ENCODE peak calls at places on chromosomes 2 and 18, in ten cellular contexts. W is lung, O is choroid plexus epithelial cell, T is HL-60, D is body of pancreas, Z is DND-41, C is right lobe of liver, I is cardiac fibroblast, H is epithelial cell of esophagus, Y is Caco-2. Q is an unnamed sample.

GRCh38 chr2:161426788-161427412 is 10.8 kb downstream of the TBR1 start:
- DNase-seq in W (no peak), O (peak), T (no peak), D (no peak), Z (no peak), C (no peak), I (peak), H (no peak), Y (no peak), Q (peak)

GRCh38 chr2:134197445-134197844 is 56.4 kb upstream of the MGAT5 start:
- DNase-seq in W (no peak), O (no peak), T (no peak), D (no peak), Z (no peak), C (no peak), I (no peak), H (no peak), Y (no peak), Q (no peak)

GRCh38 chr2:197707316-197708213 is 2.4 kb downstream of the MARS2 start:
- DNase-seq in W (no peak), O (peak), T (peak), D (no peak), Z (no peak), C (no peak), I (peak), H (peak), Y (no peak), Q (peak)

GRCh38 chr2:108267117-108267516 is 21.6 kb upstream of the SULT1C2 start:
- DNase-seq in W (no peak), O (peak), T (peak), D (no peak), Z (no peak), C (no peak), I (peak), H (peak), Y (no peak), Q (peak)

GRCh38 chr2:109545828-109546713 is 67.7 kb downstream of the SEPTIN10 start:
- DNase-seq in W (peak), O (peak), T (peak), D (peak), Z (peak), C (no peak), I (peak), H (peak), Y (peak), Q (peak)

GRCh38 chr2:11160256-11160655 is 5.0 kb downstream of the SLC66A3 start:
- DNase-seq in W (no peak), O (no peak), T (no peak), D (no peak), Z (no peak), C (no peak), I (no peak), H (no peak), Y (no peak), Q (no peak)

GRCh38 chr2:53515435-53516332 is 251.9 kb upstream of the CHAC2 start:
- DNase-seq in W (no peak), O (no peak), T (no peak), D (peak), Z (no peak), C (no peak), I (peak), H (peak), Y (no peak), Q (peak)

GRCh38 chr2:119996148-119996547 is 16.7 kb upstream of the EPB41L5 start:
- DNase-seq in W (no peak), O (peak), T (no peak), D (no peak), Z (no peak), C (no peak), I (peak), H (no peak), Y (no peak), Q (peak)

GRCh38 chr2:16106619-16107018 is 166.3 kb downstream of the MYCN start:
- DNase-seq in W (no peak), O (no peak), T (no peak), D (no peak), Z (no peak), C (no peak), I (no peak), H (no peak), Y (no peak), Q (no peak)

GRCh38 chr2:200479617-200480292 is 30.1 kb downstream of the KCTD18 start:
- DNase-seq in W (no peak), O (peak), T (no peak), D (no peak), Z (no peak), C (no peak), I (peak), H (peak), Y (peak), Q (peak)

GRCh38 chr2:176004925-176005324 is 2.9 kb upstream of the LNPK start:
- DNase-seq in W (no peak), O (no peak), T (no peak), D (no peak), Z (no peak), C (no peak), I (no peak), H (no peak), Y (no peak), Q (no peak)

GRCh38 chr18:50441518-50441917 is 66.7 kb downstream of the SKA1 start:
- DNase-seq in W (no peak), O (no peak), T (no peak), D (no peak), Z (no peak), C (no peak), I (peak), H (no peak), Y (no peak), Q (peak)

GRCh38 chr2:199581935-199582336 is 124.2 kb upstream of the SATB2 start:
- DNase-seq in W (no peak), O (peak), T (no peak), D (no peak), Z (no peak), C (no peak), I (peak), H (no peak), Y (no peak), Q (peak)

GRCh38 chr2:58532641-58533040 is 291.5 kb upstream of the FANCL start:
- DNase-seq in W (no peak), O (no peak), T (no peak), D (no peak), Z (no peak), C (no peak), I (no peak), H (peak), Y (no peak), Q (no peak)

GRCh38 chr2:20050104-20050711 is 1.2 kb downstream of the LAPTM4A start:
- DNase-seq in W (no peak), O (peak), T (peak), D (no peak), Z (peak), C (no peak), I (peak), H (peak), Y (no peak), Q (peak)

GRCh38 chr18:67359868-67360838 is 156.4 kb downstream of the DSEL start:
- DNase-seq in W (no peak), O (peak), T (no peak), D (peak), Z (no peak), C (no peak), I (peak), H (peak), Y (no peak), Q (peak)

GRCh38 chr2:224286923-224287322 is 115.0 kb downstream of the FAM124B start:
- DNase-seq in W (no peak), O (no peak), T (no peak), D (no peak), Z (no peak), C (no peak), I (no peak), H (no peak), Y (no peak), Q (no peak)

GRCh38 chr18:5890606-5891360 is 4.5 kb downstream of the TMEM200C start:
- DNase-seq in W (no peak), O (no peak), T (no peak), D (peak), Z (no peak), C (peak), I (no peak), H (peak), Y (no peak), Q (no peak)

GRCh38 chr2:232142049-232142448 is 180.5 kb downstream of the DIS3L2 start:
- DNase-seq in W (no peak), O (peak), T (peak), D (peak), Z (peak), C (no peak), I (peak), H (peak), Y (peak), Q (peak)

GRCh38 chr2:20615046-20615465 is 35.8 kb downstream of the HS1BP3 start:
- DNase-seq in W (no peak), O (no peak), T (no peak), D (peak), Z (no peak), C (peak), I (no peak), H (no peak), Y (peak), Q (no peak)

GRCh38 chr2:3488768-3489448 is 30.4 kb downstream of the ADI1 start:
- DNase-seq in W (no peak), O (no peak), T (no peak), D (peak), Z (no peak), C (no peak), I (no peak), H (no peak), Y (no peak), Q (no peak)

GRCh38 chr2:125405816-125406215 is 1250.1 kb upstream of the GYPC start:
- DNase-seq in W (no peak), O (peak), T (no peak), D (no peak), Z (no peak), C (no peak), I (peak), H (peak), Y (no peak), Q (peak)

GRCh38 chr2:127762441-127762840 is 48.5 kb downstream of the WDR33 start:
- DNase-seq in W (no peak), O (no peak), T (no peak), D (no peak), Z (no peak), C (no peak), I (no peak), H (no peak), Y (no peak), Q (no peak)

GRCh38 chr18:43559507-43559906 is 282.2 kb upstream of the SYT4 start:
- DNase-seq in W (no peak), O (no peak), T (no peak), D (peak), Z (no peak), C (no peak), I (no peak), H (no peak), Y (no peak), Q (no peak)

GRCh38 chr2:16127958-16128357 is 187.6 kb downstream of the MYCN start:
- DNase-seq in W (no peak), O (no peak), T (no peak), D (no peak), Z (no peak), C (no peak), I (no peak), H (no peak), Y (no peak), Q (no peak)

GRCh38 chr2:53028259-53028658 is 739.3 kb upstream of the CHAC2 start:
- DNase-seq in W (no peak), O (peak), T (no peak), D (no peak), Z (no peak), C (no peak), I (peak), H (no peak), Y (no peak), Q (peak)

GRCh38 chr2:172082105-172082943 is 3.0 kb upstream of the DLX1 start:
- DNase-seq in W (no peak), O (no peak), T (no peak), D (no peak), Z (no peak), C (no peak), I (no peak), H (no peak), Y (no peak), Q (peak)

GRCh38 chr2:156864230-156864629 is 393.3 kb upstream of the GALNT5 start:
- DNase-seq in W (no peak), O (peak), T (no peak), D (no peak), Z (no peak), C (no peak), I (no peak), H (no peak), Y (no peak), Q (peak)

GRCh38 chr2:15031745-15032240 is 399.3 kb downstream of the LRATD1 start:
- DNase-seq in W (no peak), O (no peak), T (peak), D (no peak), Z (no peak), C (no peak), I (no peak), H (no peak), Y (no peak), Q (no peak)

GRCh38 chr2:37389984-37390765 is 45.7 kb downstream of the QPCT start:
- DNase-seq in W (peak), O (peak), T (peak), D (no peak), Z (peak), C (no peak), I (peak), H (peak), Y (peak), Q (peak)

GRCh38 chr18:30457156-30457555 is 585.4 kb downstream of the DSC3 start:
- DNase-seq in W (no peak), O (no peak), T (no peak), D (no peak), Z (no peak), C (no peak), I (no peak), H (no peak), Y (no peak), Q (no peak)

GRCh38 chr2:227614246-227614645 is 394 bp downstream of the SCYGR3 start:
- DNase-seq in W (no peak), O (no peak), T (no peak), D (no peak), Z (no peak), C (no peak), I (no peak), H (no peak), Y (no peak), Q (no peak)

GRCh38 chr2:31140151-31140550 is 1.9 kb upstream of the GALNT14 start:
- DNase-seq in W (no peak), O (no peak), T (no peak), D (no peak), Z (no peak), C (no peak), I (no peak), H (no peak), Y (no peak), Q (no peak)

GRCh38 chr2:59027320-59027719 is 786.2 kb upstream of the FANCL start:
- DNase-seq in W (no peak), O (no peak), T (no peak), D (no peak), Z (no peak), C (no peak), I (no peak), H (no peak), Y (no peak), Q (no peak)

GRCh38 chr2:47046271-47046670 is 108.8 kb downstream of the STPG4 start:
- DNase-seq in W (no peak), O (no peak), T (no peak), D (no peak), Z (no peak), C (no peak), I (peak), H (no peak), Y (no peak), Q (no peak)

GRCh38 chr2:190986221-190986953 is 27.6 kb downstream of the STAT1 start:
- DNase-seq in W (no peak), O (no peak), T (no peak), D (no peak), Z (peak), C (no peak), I (no peak), H (no peak), Y (no peak), Q (no peak)

GRCh38 chr2:65647249-65647842 is 214.9 kb upstream of the SPRED2 start:
- DNase-seq in W (no peak), O (no peak), T (no peak), D (no peak), Z (no peak), C (no peak), I (no peak), H (no peak), Y (no peak), Q (no peak)

GRCh38 chr2:29942711-29943110 is 21.3 kb upstream of the ALK start:
- DNase-seq in W (no peak), O (no peak), T (no peak), D (no peak), Z (no peak), C (no peak), I (no peak), H (no peak), Y (no peak), Q (no peak)

GRCh38 chr2:42338567-42339190 is 22.3 kb downstream of the COX7A2L start:
- DNase-seq in W (no peak), O (no peak), T (no peak), D (peak), Z (no peak), C (no peak), I (no peak), H (no peak), Y (no peak), Q (no peak)

GRCh38 chr2:42336361-42336965 is 24.6 kb downstream of the COX7A2L start:
- DNase-seq in W (no peak), O (no peak), T (no peak), D (no peak), Z (no peak), C (no peak), I (no peak), H (no peak), Y (no peak), Q (no peak)

GRCh38 chr2:42337846-42338566 is 23.0 kb downstream of the COX7A2L start:
- DNase-seq in W (no peak), O (no peak), T (no peak), D (no peak), Z (no peak), C (no peak), I (no peak), H (no peak), Y (no peak), Q (no peak)

GRCh38 chr2:42335514-42336104 is 25.4 kb downstream of the COX7A2L start:
- DNase-seq in W (no peak), O (no peak), T (no peak), D (no peak), Z (no peak), C (no peak), I (no peak), H (no peak), Y (no peak), Q (no peak)

DNA sequence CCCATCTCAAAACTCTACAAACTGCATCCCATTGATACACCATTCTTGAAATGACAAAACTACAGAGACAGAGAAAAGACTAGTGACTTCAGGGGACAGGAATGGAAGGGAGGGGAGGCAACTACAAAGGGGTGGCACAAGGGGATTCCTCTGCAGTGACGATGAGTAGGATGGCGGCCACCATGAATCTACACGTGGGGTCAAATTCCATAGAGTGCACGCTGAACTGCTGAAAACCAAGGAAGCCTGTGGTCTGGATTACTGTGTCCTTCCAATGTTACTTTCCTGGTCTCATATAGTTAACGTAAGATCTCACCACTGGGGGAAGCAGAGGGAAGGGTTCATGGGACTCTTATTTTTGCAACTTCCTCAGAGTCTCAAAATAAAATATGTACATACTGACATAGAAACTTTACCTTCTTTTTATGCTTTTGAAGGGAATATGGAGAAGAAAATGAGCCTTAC is 23.6 kb downstream of the COX7A2L start:
- DNase-seq in W (no peak), O (no peak), T (no peak), D (no peak), Z (no peak), C (no peak), I (no peak), H (no peak), Y (no peak), Q (no peak)
- TF ChIP-seq CTCF in W (no peak), O (peak), T (peak), D (no peak), Z (peak), C (no peak), I (peak), H (no peak), Y (no peak), Q (no peak)

DNA sequence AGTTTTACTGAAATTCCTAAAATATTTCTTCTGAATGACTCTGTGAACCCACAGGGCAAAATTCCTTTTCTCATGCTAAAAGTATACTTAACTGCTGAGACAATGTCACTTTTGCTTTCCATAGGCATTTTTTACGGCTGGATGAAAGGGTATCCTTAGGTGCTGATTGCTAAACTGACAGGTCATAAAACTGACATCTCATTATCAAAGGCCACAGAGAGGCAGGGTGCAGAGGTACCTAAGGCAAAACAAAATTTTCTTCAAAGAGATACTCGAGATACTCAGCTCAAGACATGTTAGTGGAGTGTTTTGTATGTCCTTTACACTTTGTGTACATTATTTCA is 62.0 kb upstream of the WDR75 start:
- DNase-seq in W (no peak), O (peak), T (no peak), D (no peak), Z (no peak), C (no peak), I (peak), H (peak), Y (peak), Q (peak)
- H3K4me3 ChIP-seq in W (no peak), O (no peak), T (no peak), D (no peak), Z (no peak), C (no peak), I (no peak), H (no peak), Y (no peak), Q (no peak)

DNA sequence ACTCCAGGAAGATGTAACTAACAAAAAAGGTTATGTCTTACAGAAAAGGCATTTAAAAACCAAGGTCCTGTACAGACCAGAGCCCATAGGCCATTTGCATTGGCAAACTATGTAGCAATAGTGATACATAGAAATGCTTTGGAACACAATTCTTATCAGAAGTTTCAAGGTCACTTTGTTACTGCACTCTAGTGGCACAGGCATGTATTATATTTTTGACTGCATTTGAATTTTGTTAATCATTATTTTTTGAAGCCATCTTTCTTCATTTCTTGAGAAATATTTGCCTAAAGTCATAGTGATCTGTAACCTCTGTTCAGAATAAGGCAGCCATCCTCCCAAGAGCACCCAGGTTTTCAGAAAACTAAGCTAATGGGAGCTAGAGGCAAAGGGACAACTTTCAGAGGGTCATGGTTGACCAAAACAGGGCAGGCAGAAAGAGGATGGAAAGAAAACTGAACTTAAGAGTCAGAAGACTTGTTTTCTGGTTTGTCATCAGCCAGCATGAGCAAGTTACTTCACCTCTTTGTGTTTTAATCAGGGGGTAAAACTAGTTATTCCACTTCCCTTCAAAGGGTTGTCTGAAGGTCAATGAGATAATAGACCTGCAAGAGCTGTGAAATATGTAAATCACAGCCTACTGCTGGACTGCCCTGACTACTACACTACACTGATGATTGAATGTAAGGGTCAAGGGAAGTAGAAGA is 41.5 kb downstream of the SLC38A11 start:
- DNase-seq in W (no peak), O (peak), T (no peak), D (peak), Z (no peak), C (no peak), I (peak), H (peak), Y (peak), Q (peak)
- TF ChIP-seq CTCF in W (no peak), O (peak), T (no peak), D (peak), Z (peak), C (peak), I (peak), H (peak), Y (peak), Q (peak)

GRCh38 chr2:236570081-236570979 is 705 bp downstream of the ACKR3 start:
- DNase-seq in W (no peak), O (no peak), T (no peak), D (no peak), Z (no peak), C (no peak), I (no peak), H (peak), Y (no peak), Q (no peak)
- H3K4me3 ChIP-seq in W (no peak), O (peak), T (no peak), D (peak), Z (no peak), C (peak), I (no peak), H (peak), Y (peak), Q (peak)

DNA sequence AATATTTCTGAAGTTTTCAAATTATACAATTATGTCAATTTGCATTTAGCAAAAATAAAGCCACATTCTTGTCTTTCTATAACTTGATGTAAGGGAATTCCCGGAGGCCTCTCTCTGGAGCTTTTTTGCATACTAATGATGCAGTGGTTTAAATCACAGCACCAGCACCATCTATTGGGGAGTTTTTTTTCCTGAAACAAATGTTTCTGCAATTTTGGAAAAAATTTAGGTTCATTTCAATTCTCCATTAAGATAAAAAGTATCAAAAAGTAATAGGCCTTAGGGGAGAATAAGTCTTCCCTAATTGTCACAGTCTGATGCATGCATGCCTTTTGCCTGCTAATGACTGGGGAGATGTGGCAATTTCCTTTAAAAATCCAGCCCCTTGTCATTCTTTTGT is 13.5 kb downstream of the CBLN2 start:
- DNase-seq in W (no peak), O (peak), T (no peak), D (no peak), Z (no peak), C (no peak), I (no peak), H (peak), Y (no peak), Q (no peak)
- TF ChIP-seq CTCF in W (no peak), O (peak), T (no peak), D (no peak), Z (no peak), C (no peak), I (no peak), H (no peak), Y (no peak), Q (no peak)